ENCODE peak calls at places on chromosomes 13 and 19, in five cellular contexts. One of them, this sample, is unnamed.

GRCh38 chr19:3154957-3155736 is 19.3 kb downstream of the GNA15 start:
- DNase-seq in NCI-H748 treated with DMSO at 0.1 percent for 48 hours: no peak
- DNase-seq in memory B cell: peak
- DNase-seq in breast epithelium: peak
- DNase-seq in activated CD4-positive, alpha-beta T cell treated with anti-CD3 and anti-CD28 coated beads, Interleukin-2, amount 50 U/mL, for 48 hours: peak
- DNase-seq in this sample: peak

GRCh38 chr19:47257411-47258169 is 1.3 kb downstream of the CCDC9 start:
- DNase-seq in NCI-H748 treated with DMSO at 0.1 percent for 48 hours: no peak
- DNase-seq in breast epithelium: no peak
- DNase-seq in memory B cell: no peak
- DNase-seq in activated CD4-positive, alpha-beta T cell treated with anti-CD3 and anti-CD28 coated beads, Interleukin-2, amount 50 U/mL, for 48 hours: no peak
- DNase-seq in this sample: peak

GRCh38 chr19:47097396-47098217 is 16.0 kb downstream of the ZC3H4 start:
- DNase-seq in memory B cell: no peak
- DNase-seq in breast epithelium: peak
- DNase-seq in activated CD4-positive, alpha-beta T cell treated with anti-CD3 and anti-CD28 coated beads, Interleukin-2, amount 50 U/mL, for 48 hours: no peak
- DNase-seq in NCI-H748 treated with DMSO at 0.1 percent for 48 hours: no peak
- DNase-seq in this sample: no peak

GRCh38 chr19:16895467-16896097 is 6.8 kb downstream of the F2RL3 start:
- DNase-seq in NCI-H748 treated with DMSO at 0.1 percent for 48 hours: no peak
- DNase-seq in activated CD4-positive, alpha-beta T cell treated with anti-CD3 and anti-CD28 coated beads, Interleukin-2, amount 50 U/mL, for 48 hours: no peak
- DNase-seq in memory B cell: no peak
- DNase-seq in breast epithelium: no peak
- DNase-seq in this sample: no peak

GRCh38 chr19:56167064-56167578 is 8.7 kb upstream of the GALP start:
- DNase-seq in activated CD4-positive, alpha-beta T cell treated with anti-CD3 and anti-CD28 coated beads, Interleukin-2, amount 50 U/mL, for 48 hours: no peak
- DNase-seq in NCI-H748 treated with DMSO at 0.1 percent for 48 hours: no peak
- DNase-seq in breast epithelium: no peak
- DNase-seq in memory B cell: no peak
- DNase-seq in this sample: no peak

GRCh38 chr13:91797567-91797966 is 399.1 kb downstream of the GPC5 start:
- DNase-seq in breast epithelium: no peak
- DNase-seq in memory B cell: no peak
- DNase-seq in activated CD4-positive, alpha-beta T cell treated with anti-CD3 and anti-CD28 coated beads, Interleukin-2, amount 50 U/mL, for 48 hours: no peak
- DNase-seq in NCI-H748 treated with DMSO at 0.1 percent for 48 hours: no peak
- DNase-seq in this sample: no peak

GRCh38 chr19:34960940-34961679 is 2.9 kb downstream of the ZNF792 start:
- DNase-seq in memory B cell: no peak
- DNase-seq in NCI-H748 treated with DMSO at 0.1 percent for 48 hours: no peak
- DNase-seq in activated CD4-positive, alpha-beta T cell treated with anti-CD3 and anti-CD28 coated beads, Interleukin-2, amount 50 U/mL, for 48 hours: no peak
- DNase-seq in breast epithelium: no peak
- DNase-seq in this sample: no peak

GRCh38 chr19:41939861-41940442 is 11.7 kb upstream of the ERFL start:
- DNase-seq in breast epithelium: no peak
- DNase-seq in NCI-H748 treated with DMSO at 0.1 percent for 48 hours: peak
- DNase-seq in activated CD4-positive, alpha-beta T cell treated with anti-CD3 and anti-CD28 coated beads, Interleukin-2, amount 50 U/mL, for 48 hours: peak
- DNase-seq in memory B cell: peak
- DNase-seq in this sample: no peak

GRCh38 chr19:57559008-57559403 is 657 bp downstream of the ZNF550 start:
- DNase-seq in memory B cell: no peak
- DNase-seq in breast epithelium: no peak
- DNase-seq in activated CD4-positive, alpha-beta T cell treated with anti-CD3 and anti-CD28 coated beads, Interleukin-2, amount 50 U/mL, for 48 hours: peak
- DNase-seq in NCI-H748 treated with DMSO at 0.1 percent for 48 hours: no peak
- DNase-seq in this sample: no peak

GRCh38 chr19:12137541-12137940 is 2.6 kb downstream of the ZNF20 start:
- DNase-seq in breast epithelium: no peak
- DNase-seq in activated CD4-positive, alpha-beta T cell treated with anti-CD3 and anti-CD28 coated beads, Interleukin-2, amount 50 U/mL, for 48 hours: peak
- DNase-seq in memory B cell: peak
- DNase-seq in NCI-H748 treated with DMSO at 0.1 percent for 48 hours: peak
- DNase-seq in this sample: no peak

GRCh38 chr13:50543767-50544166 is 299.7 kb downstream of the DLEU7 start:
- DNase-seq in activated CD4-positive, alpha-beta T cell treated with anti-CD3 and anti-CD28 coated beads, Interleukin-2, amount 50 U/mL, for 48 hours: no peak
- DNase-seq in breast epithelium: no peak
- DNase-seq in memory B cell: no peak
- DNase-seq in NCI-H748 treated with DMSO at 0.1 percent for 48 hours: no peak
- DNase-seq in this sample: no peak

GRCh38 chr13:74217816-74218215 is 83.6 kb upstream of the KLF12 start:
- DNase-seq in activated CD4-positive, alpha-beta T cell treated with anti-CD3 and anti-CD28 coated beads, Interleukin-2, amount 50 U/mL, for 48 hours: no peak
- DNase-seq in memory B cell: no peak
- DNase-seq in breast epithelium: no peak
- DNase-seq in NCI-H748 treated with DMSO at 0.1 percent for 48 hours: no peak
- DNase-seq in this sample: no peak

GRCh38 chr19:53989600-53990533 is 1.6 kb upstream of the CACNG6 start:
- DNase-seq in NCI-H748 treated with DMSO at 0.1 percent for 48 hours: no peak
- DNase-seq in memory B cell: no peak
- DNase-seq in breast epithelium: no peak
- DNase-seq in activated CD4-positive, alpha-beta T cell treated with anti-CD3 and anti-CD28 coated beads, Interleukin-2, amount 50 U/mL, for 48 hours: no peak
- DNase-seq in this sample: no peak

GRCh38 chr13:67754016-67754415 is 523.9 kb upstream of the PCDH9 start:
- DNase-seq in memory B cell: no peak
- DNase-seq in NCI-H748 treated with DMSO at 0.1 percent for 48 hours: no peak
- DNase-seq in breast epithelium: no peak
- DNase-seq in activated CD4-positive, alpha-beta T cell treated with anti-CD3 and anti-CD28 coated beads, Interleukin-2, amount 50 U/mL, for 48 hours: no peak
- DNase-seq in this sample: no peak

GRCh38 chr13:31697290-31697689 is 42.0 kb upstream of the RXFP2 start:
- DNase-seq in memory B cell: no peak
- DNase-seq in NCI-H748 treated with DMSO at 0.1 percent for 48 hours: no peak
- DNase-seq in activated CD4-positive, alpha-beta T cell treated with anti-CD3 and anti-CD28 coated beads, Interleukin-2, amount 50 U/mL, for 48 hours: no peak
- DNase-seq in breast epithelium: no peak
- DNase-seq in this sample: no peak

GRCh38 chr13:110044521-110045200 is 258.3 kb upstream of the IRS2 start:
- DNase-seq in breast epithelium: no peak
- DNase-seq in NCI-H748 treated with DMSO at 0.1 percent for 48 hours: no peak
- DNase-seq in memory B cell: no peak
- DNase-seq in activated CD4-positive, alpha-beta T cell treated with anti-CD3 and anti-CD28 coated beads, Interleukin-2, amount 50 U/mL, for 48 hours: no peak
- DNase-seq in this sample: no peak

GRCh38 chr13:80235131-80235530 is 105.8 kb downstream of the SPRY2 start:
- DNase-seq in memory B cell: no peak
- DNase-seq in breast epithelium: no peak
- DNase-seq in activated CD4-positive, alpha-beta T cell treated with anti-CD3 and anti-CD28 coated beads, Interleukin-2, amount 50 U/mL, for 48 hours: no peak
- DNase-seq in NCI-H748 treated with DMSO at 0.1 percent for 48 hours: peak
- DNase-seq in this sample: no peak

GRCh38 chr13:43333176-43333575 is 309.8 kb downstream of the DNAJC15 start:
- DNase-seq in breast epithelium: no peak
- DNase-seq in NCI-H748 treated with DMSO at 0.1 percent for 48 hours: no peak
- DNase-seq in activated CD4-positive, alpha-beta T cell treated with anti-CD3 and anti-CD28 coated beads, Interleukin-2, amount 50 U/mL, for 48 hours: no peak
- DNase-seq in memory B cell: no peak
- DNase-seq in this sample: no peak

GRCh38 chr19:46365561-46365960 is 18.7 kb downstream of the PPP5C start:
- DNase-seq in memory B cell: no peak
- DNase-seq in activated CD4-positive, alpha-beta T cell treated with anti-CD3 and anti-CD28 coated beads, Interleukin-2, amount 50 U/mL, for 48 hours: no peak
- DNase-seq in breast epithelium: no peak
- DNase-seq in NCI-H748 treated with DMSO at 0.1 percent for 48 hours: no peak
- DNase-seq in this sample: no peak

GRCh38 chr19:18731562-18732008 is 48.1 kb downstream of the CRTC1 start:
- DNase-seq in memory B cell: no peak
- DNase-seq in NCI-H748 treated with DMSO at 0.1 percent for 48 hours: no peak
- DNase-seq in activated CD4-positive, alpha-beta T cell treated with anti-CD3 and anti-CD28 coated beads, Interleukin-2, amount 50 U/mL, for 48 hours: peak
- DNase-seq in breast epithelium: no peak
- DNase-seq in this sample: no peak

GRCh38 chr19:799076-799881 is 2.0 kb downstream of the PTBP1 start:
- DNase-seq in NCI-H748 treated with DMSO at 0.1 percent for 48 hours: no peak
- DNase-seq in breast epithelium: no peak
- DNase-seq in activated CD4-positive, alpha-beta T cell treated with anti-CD3 and anti-CD28 coated beads, Interleukin-2, amount 50 U/mL, for 48 hours: peak
- DNase-seq in memory B cell: no peak
- DNase-seq in this sample: no peak

This sample was measured in esophagus squamous epithelium.